ENCODE peak calls at places on chromosome 15, in nine cellular contexts. X, K, Q, I, Y, V, U, P and R are unnamed samples. For H3K4me1, the result is how much of the 10 kb centered on the place peaks cover.

GRCh38 chr15:27660676-27661075 is 438.4 kb downstream of the OCA2 start:
- DNase-seq in X (no peak), K (no peak), Q (no peak), I (no peak), Y (no peak), V (no peak), U (no peak), P (no peak), R (no peak)

GRCh38 chr15:94110476-94111130 is 120.8 kb upstream of the MCTP2 start:
- DNase-seq in X (no peak), K (no peak), Q (no peak), I (no peak), Y (no peak), V (no peak), U (no peak), P (no peak), R (no peak)

GRCh38 chr15:98083203-98083910 is 122.9 kb downstream of the ARRDC4 start:
- DNase-seq in X (no peak), K (no peak), Q (no peak), I (no peak), Y (no peak), V (no peak), U (no peak), P (no peak), R (no peak)

GRCh38 chr15:81061490-81062235 is 60.9 kb downstream of the TLNRD1 start:
- DNase-seq in X (no peak), K (no peak), Q (no peak), I (no peak), Y (no peak), V (no peak), U (peak), P (no peak), R (no peak)

GRCh38 chr15:99442268-99442897 is 123.4 kb upstream of the MEF2A start:
- DNase-seq in X (no peak), K (peak), Q (peak), I (no peak), Y (peak), V (peak), U (no peak), P (peak), R (peak)

GRCh38 chr15:26032162-26032846 is 169.2 kb upstream of the ATP10A start:
- DNase-seq in X (no peak), K (no peak), Q (no peak), I (no peak), Y (no peak), V (no peak), U (no peak), P (no peak), R (no peak)

GRCh38 chr15:90234519-90234988 is 545 bp downstream of the GDPGP1 start:
- DNase-seq in X (no peak), K (no peak), Q (no peak), I (no peak), Y (no peak), V (no peak), U (no peak), P (no peak), R (no peak)

GRCh38 chr15:39285066-39285465 is 295.8 kb upstream of the THBS1 start:
- DNase-seq in X (no peak), K (no peak), Q (no peak), I (no peak), Y (no peak), V (no peak), U (no peak), P (no peak), R (no peak)

GRCh38 chr15:35505816-35506215 is 40.1 kb downstream of the DPH6 start:
- DNase-seq in X (no peak), K (no peak), Q (no peak), I (no peak), Y (no peak), V (no peak), U (no peak), P (no peak), R (no peak)

GRCh38 chr15:73694419-73694818 is 10.2 kb downstream of the CD276 start:
- DNase-seq in X (no peak), K (no peak), Q (no peak), I (no peak), Y (no peak), V (no peak), U (no peak), P (no peak), R (peak)

GRCh38 chr15:90266061-90266431 is 574 bp downstream of the NGRN start:
- DNase-seq in X (no peak), K (peak), Q (peak), I (no peak), Y (peak), V (peak), U (peak), P (peak), R (peak)

GRCh38 chr15:81115054-81115939 is 18.8 kb upstream of the CFAP161 start:
- DNase-seq in X (no peak), K (no peak), Q (no peak), I (no peak), Y (no peak), V (no peak), U (no peak), P (no peak), R (no peak)

GRCh38 chr15:33448961-33449611 is 138.3 kb downstream of the RYR3 start:
- DNase-seq in X (no peak), K (no peak), Q (no peak), I (no peak), Y (no peak), V (no peak), U (no peak), P (no peak), R (no peak)

GRCh38 chr15:65044724-65045481 is at the start of gene SLC51B:
- DNase-seq in X (no peak), K (peak), Q (no peak), I (no peak), Y (peak), V (peak), U (no peak), P (peak), R (peak)

GRCh38 chr15:98754283-98755022 is 106.1 kb downstream of the IGF1R start:
- DNase-seq in X (no peak), K (no peak), Q (no peak), I (no peak), Y (no peak), V (no peak), U (peak), P (peak), R (no peak)

GRCh38 chr15:38702178-38702912 is 137.7 kb upstream of the RASGRP1 start:
- DNase-seq in X (no peak), K (peak), Q (no peak), I (no peak), Y (peak), V (peak), U (no peak), P (peak), R (no peak)

GRCh38 chr15:65069179-65069578 is 1.4 kb upstream of the RASL12 start:
- DNase-seq in X (no peak), K (peak), Q (peak), I (no peak), Y (no peak), V (no peak), U (no peak), P (no peak), R (peak)

GRCh38 chr15:48992096-48992495 is 28.4 kb upstream of the SHC4 start:
- DNase-seq in X (no peak), K (no peak), Q (no peak), I (no peak), Y (no peak), V (no peak), U (no peak), P (no peak), R (no peak)

GRCh38 chr15:59339252-59339672 is 33.4 kb downstream of the MYO1E start:
- DNase-seq in X (no peak), K (no peak), Q (no peak), I (no peak), Y (no peak), V (no peak), U (no peak), P (peak), R (no peak)

GRCh38 chr15:50907866-50908208 is 646 bp upstream of the AP4E1 start:
- DNase-seq in X (no peak), K (peak), Q (no peak), I (no peak), Y (peak), V (peak), U (no peak), P (peak), R (no peak)

GRCh38 chr15:28107111-28107893 is 8.2 kb upstream of the OCA2 start:
- DNase-seq in X (no peak), K (no peak), Q (peak), I (no peak), Y (no peak), V (no peak), U (peak), P (no peak), R (peak)

GRCh38 chr15:80252281-80252619 is 237 bp upstream of the CTXND1 start:
- DNase-seq in X (no peak), K (no peak), Q (no peak), I (no peak), Y (no peak), V (no peak), U (no peak), P (no peak), R (no peak)

GRCh38 chr15:88029696-88030095 is 226.8 kb downstream of the NTRK3 start:
- DNase-seq in X (no peak), K (no peak), Q (no peak), I (no peak), Y (no peak), V (no peak), U (no peak), P (no peak), R (no peak)

GRCh38 chr15:45801543-45801942 is 166.7 kb downstream of the SQOR start:
- DNase-seq in X (no peak), K (no peak), Q (no peak), I (no peak), Y (no peak), V (no peak), U (no peak), P (no peak), R (no peak)

GRCh38 chr15:75694241-75695182 is 18.1 kb downstream of the CSPG4 start:
- DNase-seq in X (peak), K (peak), Q (peak), I (peak), Y (peak), V (no peak), U (peak), P (peak), R (peak)

GRCh38 chr15:43285609-43286037 is 18.9 kb upstream of the TGM5 start:
- DNase-seq in X (peak), K (peak), Q (no peak), I (no peak), Y (peak), V (no peak), U (peak), P (peak), R (no peak)

GRCh38 chr15:90885432-90886290 is 1.4 kb downstream of the FES start:
- DNase-seq in X (peak), K (peak), Q (peak), I (peak), Y (peak), V (peak), U (peak), P (peak), R (peak)

GRCh38 chr15:77171568-77171967 is 100.7 kb upstream of the TSPAN3 start:
- DNase-seq in X (no peak), K (no peak), Q (no peak), I (no peak), Y (no peak), V (no peak), U (no peak), P (no peak), R (no peak)

GRCh38 chr15:101807345-101807945 is 4.1 kb downstream of the OR4F6 start:
- DNase-seq in X (no peak), K (no peak), Q (no peak), I (no peak), Y (no peak), V (no peak), U (no peak), P (no peak), R (no peak)

GRCh38 chr15:84609818-84610525 is 9.2 kb downstream of the ZSCAN2 start:
- DNase-seq in X (no peak), K (no peak), Q (peak), I (no peak), Y (no peak), V (no peak), U (no peak), P (no peak), R (peak)

GRCh38 chr15:72616491-72617210 is 37.8 kb upstream of the GOLGA6B start:
- DNase-seq in X (no peak), K (no peak), Q (no peak), I (no peak), Y (no peak), V (no peak), U (no peak), P (no peak), R (no peak)

GRCh38 chr15:48775556-48775955 is 35.3 kb downstream of the CEP152 start:
- DNase-seq in X (no peak), K (no peak), Q (no peak), I (no peak), Y (no peak), V (no peak), U (no peak), P (no peak), R (no peak)

GRCh38 chr15:65856821-65857455 is 12.4 kb upstream of the RAB11A start:
- DNase-seq in X (peak), K (peak), Q (peak), I (peak), Y (peak), V (peak), U (peak), P (peak), R (peak)

GRCh38 chr15:91787198-91787597 is 66.3 kb upstream of the SLCO3A1 start:
- DNase-seq in X (no peak), K (no peak), Q (no peak), I (no peak), Y (no peak), V (no peak), U (no peak), P (no peak), R (no peak)

DNA sequence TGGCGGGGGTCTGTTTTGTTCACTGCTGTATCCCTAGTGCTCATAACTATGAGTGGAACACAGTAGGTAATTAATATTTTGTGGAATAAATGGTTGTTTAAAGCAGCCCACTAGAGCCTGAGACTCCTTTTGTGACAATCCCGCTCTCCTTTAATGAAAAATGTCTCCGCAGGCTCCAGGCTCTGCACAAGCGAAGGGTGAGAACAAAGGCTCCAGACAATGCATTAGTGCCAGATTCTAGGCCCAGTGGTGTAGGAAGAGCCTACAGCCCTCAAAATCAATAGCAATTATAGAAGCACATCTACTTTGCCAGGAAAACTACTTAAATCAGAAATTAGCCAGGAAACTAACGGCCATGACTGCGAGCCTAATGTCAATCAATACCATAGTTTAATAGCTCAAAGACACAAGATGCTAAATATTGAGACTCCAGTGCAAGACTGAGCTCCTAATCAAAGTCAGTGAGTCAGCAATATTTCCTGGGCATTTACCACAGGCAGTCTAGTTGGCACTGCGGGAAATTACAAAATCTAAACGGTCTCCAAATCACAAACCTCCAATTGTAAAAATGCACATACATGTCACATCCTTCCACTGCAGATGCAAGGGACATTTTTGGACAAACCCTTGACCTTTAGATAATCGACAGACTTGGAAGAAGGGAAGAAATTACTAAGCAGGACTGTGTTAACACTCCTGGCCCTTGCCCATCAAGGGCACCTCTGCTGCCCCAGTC is 2.3 kb downstream of the ANXA2 start:
- DNase-seq in X (no peak), K (no peak), Q (no peak), I (no peak), Y (no peak), V (no peak), U (no peak), P (no peak), R (no peak)
- H3K4me3 ChIP-seq in X (no peak), K (peak), Q (no peak), I (peak), Y (peak), V (no peak), U (no peak), P (peak), R (peak)

GRCh38 chr15:41494190-41494921 is 682 bp downstream of the ITPKA start:
- DNase-seq in X (peak), K (peak), Q (no peak), I (no peak), Y (peak), V (no peak), U (peak), P (peak), R (no peak)
- TF ChIP-seq EP300 in X (no peak), K (no peak), Q (no peak), I (no peak), Y (no peak), V (no peak), U (no peak), P (no peak), R (no peak)

DNA sequence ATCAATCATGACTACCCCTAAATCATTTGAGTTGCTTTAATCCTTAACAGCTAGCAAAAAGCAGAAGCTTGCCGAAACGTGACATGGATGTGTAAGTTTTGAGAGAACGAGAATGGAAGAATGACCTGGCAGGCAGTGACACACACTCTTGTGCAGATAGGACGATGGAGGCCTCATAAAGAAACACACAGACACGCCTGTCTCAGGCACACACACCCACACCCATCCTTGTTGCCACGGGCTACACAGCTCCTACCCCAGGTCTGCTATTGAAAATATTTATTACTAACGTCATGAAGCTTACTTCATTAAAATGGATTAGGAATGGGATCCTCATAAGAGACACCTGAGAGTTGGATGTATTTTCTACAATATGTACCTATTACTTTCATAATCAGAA is 8.5 kb downstream of the MYO5C start:
- DNase-seq in X (no peak), K (peak), Q (no peak), I (no peak), Y (no peak), V (no peak), U (peak), P (peak), R (no peak)
- H3K4me1 ChIP-seq in X (under half), K (under half), Q (under half), I (under half), Y (under half), V (under half), U (under half), P (under half), R (under half)

DNA sequence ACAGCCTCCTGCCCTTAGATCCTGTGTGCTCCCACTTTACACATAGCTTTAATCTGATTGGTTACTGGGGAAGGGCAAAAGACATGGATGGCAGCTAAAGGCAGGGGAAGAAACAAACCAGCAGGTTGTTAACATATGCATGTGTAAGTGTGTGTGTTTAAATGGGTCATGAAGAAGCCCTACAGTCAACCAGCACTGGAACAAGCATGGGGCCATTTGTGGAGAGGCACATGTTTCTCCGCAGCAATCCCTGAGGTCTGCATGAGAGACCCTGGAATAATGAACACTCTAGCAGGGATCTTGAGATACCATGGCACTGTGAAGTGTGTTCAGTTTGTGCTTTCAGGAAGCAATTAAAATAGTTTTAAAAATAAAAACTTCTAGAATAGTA is 6.0 kb downstream of the KLF13 start:
- DNase-seq in X (no peak), K (no peak), Q (no peak), I (no peak), Y (no peak), V (no peak), U (no peak), P (no peak), R (no peak)
- H3K4me3 ChIP-seq in X (no peak), K (no peak), Q (no peak), I (no peak), Y (no peak), V (no peak), U (no peak), P (no peak), R (no peak)

GRCh38 chr15:40398413-40398873 is 7.2 kb upstream of the IVD start:
- DNase-seq in X (no peak), K (peak), Q (no peak), I (no peak), Y (no peak), V (peak), U (no peak), P (no peak), R (no peak)
- TF ChIP-seq EP300 in X (no peak), K (no peak), Q (no peak), I (peak), Y (no peak), V (no peak), U (no peak), P (no peak), R (no peak)

GRCh38 chr15:41774062-41774872 is at the start of gene MAPKBP1:
- DNase-seq in X (peak), K (peak), Q (peak), I (peak), Y (peak), V (peak), U (peak), P (peak), R (peak)

GRCh38 chr15:41775651-41776050 is 1.4 kb downstream of the MAPKBP1 start:
- DNase-seq in X (no peak), K (no peak), Q (no peak), I (no peak), Y (no peak), V (no peak), U (no peak), P (no peak), R (no peak)

GRCh38 chr15:41773729-41774061 is 589 bp upstream of the MAPKBP1 start:
- DNase-seq in X (no peak), K (no peak), Q (no peak), I (no peak), Y (no peak), V (no peak), U (no peak), P (no peak), R (no peak)

GRCh38 chr15:41773332-41773728 is 954 bp upstream of the MAPKBP1 start:
- DNase-seq in X (no peak), K (no peak), Q (no peak), I (no peak), Y (no peak), V (no peak), U (no peak), P (no peak), R (no peak)

DNA sequence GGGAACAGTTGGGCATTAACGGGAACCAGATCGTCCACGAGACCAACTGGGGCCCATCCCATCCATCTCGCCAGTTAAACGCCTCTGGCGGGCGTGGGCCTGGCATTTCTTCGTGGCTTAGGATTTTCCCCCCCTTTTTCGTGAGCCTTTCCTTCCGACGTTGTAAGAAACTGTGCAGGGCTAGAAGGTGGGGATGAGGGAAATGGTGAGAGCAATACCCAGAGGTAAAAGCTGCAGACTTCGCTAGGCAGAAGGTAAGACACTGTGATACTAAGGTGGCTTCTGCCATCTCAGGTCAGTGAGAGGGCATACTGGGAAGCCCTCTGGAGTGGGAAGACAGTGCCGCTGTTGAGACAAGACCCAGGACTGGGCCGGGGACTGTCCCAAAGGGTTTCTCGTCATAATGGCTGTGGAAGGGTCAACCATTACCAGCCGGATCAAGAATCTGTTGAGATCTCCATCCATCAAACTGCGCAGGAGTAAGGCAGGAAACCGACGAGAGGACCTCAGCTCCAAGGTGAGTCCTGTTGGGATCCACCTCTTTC is 661 bp downstream of the MAPKBP1 start:
- DNase-seq in X (no peak), K (no peak), Q (no peak), I (no peak), Y (no peak), V (no peak), U (no peak), P (no peak), R (no peak)
- H3K4me1 ChIP-seq in X (under half), K (under half), Q (under half), I (half or more), Y (half or more), V (under half), U (under half), P (under half), R (half or more)